ENCODE peak calls at places on chromosomes 6 and 20, in five cellular contexts. One of them, this sample, is unnamed.

GRCh38 chr6:100620085-100620484 is 155.4 kb upstream of the SIM1 start:
- DNase-seq in stomach: no peak
- DNase-seq in CD4-positive, alpha-beta T cell: no peak
- DNase-seq in heart right ventricle: no peak
- DNase-seq in RWPE1: no peak
- DNase-seq in this sample: no peak

GRCh38 chr6:98137391-98137790 is 697.0 kb upstream of the POU3F2 start:
- DNase-seq in heart right ventricle: no peak
- DNase-seq in stomach: no peak
- DNase-seq in CD4-positive, alpha-beta T cell: no peak
- DNase-seq in RWPE1: no peak
- DNase-seq in this sample: no peak

GRCh38 chr6:95321106-95321505 is 256.2 kb upstream of the MANEA start:
- DNase-seq in stomach: no peak
- DNase-seq in RWPE1: no peak
- DNase-seq in CD4-positive, alpha-beta T cell: no peak
- DNase-seq in heart right ventricle: no peak
- DNase-seq in this sample: no peak

GRCh38 chr20:63354636-63355385 is 6.3 kb downstream of the CHRNA4 start:
- DNase-seq in CD4-positive, alpha-beta T cell: no peak
- DNase-seq in stomach: no peak
- DNase-seq in RWPE1: no peak
- DNase-seq in heart right ventricle: no peak
- DNase-seq in this sample: no peak

GRCh38 chr20:1800777-1801176 is 94.4 kb upstream of the SIRPA start:
- DNase-seq in heart right ventricle: no peak
- DNase-seq in RWPE1: no peak
- DNase-seq in CD4-positive, alpha-beta T cell: no peak
- DNase-seq in stomach: no peak
- DNase-seq in this sample: no peak

GRCh38 chr20:45817652-45818194 is 5.3 kb downstream of the UBE2C start:
- DNase-seq in heart right ventricle: no peak
- DNase-seq in stomach: no peak
- DNase-seq in RWPE1: peak
- DNase-seq in CD4-positive, alpha-beta T cell: no peak
- DNase-seq in this sample: no peak

GRCh38 chr6:160254467-160255312 is 3.9 kb downstream of the SLC22A2 start:
- DNase-seq in CD4-positive, alpha-beta T cell: no peak
- DNase-seq in heart right ventricle: no peak
- DNase-seq in stomach: no peak
- DNase-seq in RWPE1: peak
- DNase-seq in this sample: no peak

GRCh38 chr6:107716688-107717089 is 107.4 kb downstream of the SCML4 start:
- DNase-seq in heart right ventricle: no peak
- DNase-seq in CD4-positive, alpha-beta T cell: peak
- DNase-seq in RWPE1: no peak
- DNase-seq in stomach: no peak
- DNase-seq in this sample: no peak

GRCh38 chr6:41200901-41201783 is at the start of gene TREML2:
- DNase-seq in RWPE1: no peak
- DNase-seq in heart right ventricle: no peak
- DNase-seq in CD4-positive, alpha-beta T cell: peak
- DNase-seq in stomach: no peak
- DNase-seq in this sample: no peak

GRCh38 chr6:40723967-40724366 is 136.8 kb upstream of the LRFN2 start:
- DNase-seq in RWPE1: no peak
- DNase-seq in CD4-positive, alpha-beta T cell: no peak
- DNase-seq in stomach: no peak
- DNase-seq in heart right ventricle: no peak
- DNase-seq in this sample: no peak

GRCh38 chr6:130076512-130076911 is 58.1 kb downstream of the L3MBTL3 start:
- DNase-seq in CD4-positive, alpha-beta T cell: no peak
- DNase-seq in RWPE1: no peak
- DNase-seq in stomach: no peak
- DNase-seq in heart right ventricle: no peak
- DNase-seq in this sample: no peak

GRCh38 chr6:151858294-151858693 is 50.8 kb downstream of the ESR1 start:
- DNase-seq in CD4-positive, alpha-beta T cell: no peak
- DNase-seq in stomach: no peak
- DNase-seq in RWPE1: no peak
- DNase-seq in heart right ventricle: no peak
- DNase-seq in this sample: no peak

GRCh38 chr6:42316390-42316970 is 98.8 kb upstream of the MRPS10 start:
- DNase-seq in heart right ventricle: no peak
- DNase-seq in stomach: no peak
- DNase-seq in CD4-positive, alpha-beta T cell: no peak
- DNase-seq in RWPE1: no peak
- DNase-seq in this sample: no peak

GRCh38 chr6:70210462-70210861 is 92.4 kb downstream of the COL9A1 start:
- DNase-seq in stomach: no peak
- DNase-seq in heart right ventricle: no peak
- DNase-seq in CD4-positive, alpha-beta T cell: no peak
- DNase-seq in RWPE1: peak
- DNase-seq in this sample: no peak

GRCh38 chr6:81933648-81934047 is 181.2 kb upstream of the TENT5A start:
- DNase-seq in stomach: no peak
- DNase-seq in CD4-positive, alpha-beta T cell: no peak
- DNase-seq in heart right ventricle: no peak
- DNase-seq in RWPE1: no peak
- DNase-seq in this sample: no peak

GRCh38 chr6:9647599-9647998 is 767.3 kb downstream of the TFAP2A start:
- DNase-seq in heart right ventricle: no peak
- DNase-seq in CD4-positive, alpha-beta T cell: no peak
- DNase-seq in RWPE1: no peak
- DNase-seq in stomach: no peak
- DNase-seq in this sample: no peak

GRCh38 chr20:39248851-39249485 is 286.8 kb downstream of the DHX35 start:
- DNase-seq in heart right ventricle: no peak
- DNase-seq in CD4-positive, alpha-beta T cell: no peak
- DNase-seq in RWPE1: no peak
- DNase-seq in stomach: no peak
- DNase-seq in this sample: no peak

GRCh38 chr6:108884211-108885059 is 36.2 kb downstream of the ARMC2 start:
- DNase-seq in RWPE1: no peak
- DNase-seq in CD4-positive, alpha-beta T cell: no peak
- DNase-seq in stomach: no peak
- DNase-seq in heart right ventricle: no peak
- DNase-seq in this sample: no peak

GRCh38 chr20:63626424-63627128 is at the start of gene GMEB2:
- DNase-seq in stomach: peak
- DNase-seq in heart right ventricle: peak
- DNase-seq in RWPE1: peak
- DNase-seq in CD4-positive, alpha-beta T cell: peak
- DNase-seq in this sample: peak

GRCh38 chr6:46734867-46735719 is at the start of gene PLA2G7:
- DNase-seq in heart right ventricle: no peak
- DNase-seq in stomach: no peak
- DNase-seq in CD4-positive, alpha-beta T cell: no peak
- DNase-seq in RWPE1: peak
- DNase-seq in this sample: no peak

GRCh38 chr20:50594591-50595432 is 84.6 kb downstream of the PTPN1 start:
- DNase-seq in RWPE1: no peak
- DNase-seq in stomach: no peak
- DNase-seq in heart right ventricle: no peak
- DNase-seq in CD4-positive, alpha-beta T cell: no peak
- DNase-seq in this sample: no peak

GRCh38 chr6:148629197-148629909 is 117.5 kb upstream of the UST start:
- DNase-seq in RWPE1: no peak
- DNase-seq in CD4-positive, alpha-beta T cell: no peak
- DNase-seq in heart right ventricle: no peak
- DNase-seq in stomach: no peak
- DNase-seq in this sample: no peak

GRCh38 chr6:53634184-53634631 is 31.3 kb downstream of the KLHL31 start:
- DNase-seq in RWPE1: no peak
- DNase-seq in CD4-positive, alpha-beta T cell: no peak
- DNase-seq in stomach: no peak
- DNase-seq in heart right ventricle: no peak
- DNase-seq in this sample: no peak

GRCh38 chr6:31144296-31144969 is 5.6 kb upstream of the PSORS1C2 start:
- DNase-seq in stomach: peak
- DNase-seq in CD4-positive, alpha-beta T cell: no peak
- DNase-seq in heart right ventricle: no peak
- DNase-seq in RWPE1: no peak
- DNase-seq in this sample: no peak
- H3K27ac ChIP-seq in stomach: peak
- H3K27ac ChIP-seq in CD4-positive, alpha-beta T cell: no peak
- H3K27ac ChIP-seq in heart right ventricle: no peak
- H3K27ac ChIP-seq in RWPE1: peak
- H3K27ac ChIP-seq in this sample: no peak

GRCh38 chr20:10169752-10170151 is 48.9 kb upstream of the SNAP25 start:
- DNase-seq in stomach: no peak
- DNase-seq in CD4-positive, alpha-beta T cell: no peak
- DNase-seq in RWPE1: no peak
- DNase-seq in heart right ventricle: no peak
- DNase-seq in this sample: no peak

GRCh38 chr20:10172998-10173655 is 45.5 kb upstream of the SNAP25 start:
- DNase-seq in RWPE1: no peak
- DNase-seq in CD4-positive, alpha-beta T cell: no peak
- DNase-seq in heart right ventricle: no peak
- DNase-seq in stomach: no peak
- DNase-seq in this sample: peak

GRCh38 chr20:10170261-10170660 is 48.4 kb upstream of the SNAP25 start:
- DNase-seq in CD4-positive, alpha-beta T cell: no peak
- DNase-seq in heart right ventricle: no peak
- DNase-seq in stomach: no peak
- DNase-seq in RWPE1: no peak
- DNase-seq in this sample: no peak

GRCh38 chr20:10167594-10167993 is 51.0 kb upstream of the SNAP25 start:
- DNase-seq in RWPE1: no peak
- DNase-seq in stomach: no peak
- DNase-seq in CD4-positive, alpha-beta T cell: no peak
- DNase-seq in heart right ventricle: no peak
- DNase-seq in this sample: no peak

DNA sequence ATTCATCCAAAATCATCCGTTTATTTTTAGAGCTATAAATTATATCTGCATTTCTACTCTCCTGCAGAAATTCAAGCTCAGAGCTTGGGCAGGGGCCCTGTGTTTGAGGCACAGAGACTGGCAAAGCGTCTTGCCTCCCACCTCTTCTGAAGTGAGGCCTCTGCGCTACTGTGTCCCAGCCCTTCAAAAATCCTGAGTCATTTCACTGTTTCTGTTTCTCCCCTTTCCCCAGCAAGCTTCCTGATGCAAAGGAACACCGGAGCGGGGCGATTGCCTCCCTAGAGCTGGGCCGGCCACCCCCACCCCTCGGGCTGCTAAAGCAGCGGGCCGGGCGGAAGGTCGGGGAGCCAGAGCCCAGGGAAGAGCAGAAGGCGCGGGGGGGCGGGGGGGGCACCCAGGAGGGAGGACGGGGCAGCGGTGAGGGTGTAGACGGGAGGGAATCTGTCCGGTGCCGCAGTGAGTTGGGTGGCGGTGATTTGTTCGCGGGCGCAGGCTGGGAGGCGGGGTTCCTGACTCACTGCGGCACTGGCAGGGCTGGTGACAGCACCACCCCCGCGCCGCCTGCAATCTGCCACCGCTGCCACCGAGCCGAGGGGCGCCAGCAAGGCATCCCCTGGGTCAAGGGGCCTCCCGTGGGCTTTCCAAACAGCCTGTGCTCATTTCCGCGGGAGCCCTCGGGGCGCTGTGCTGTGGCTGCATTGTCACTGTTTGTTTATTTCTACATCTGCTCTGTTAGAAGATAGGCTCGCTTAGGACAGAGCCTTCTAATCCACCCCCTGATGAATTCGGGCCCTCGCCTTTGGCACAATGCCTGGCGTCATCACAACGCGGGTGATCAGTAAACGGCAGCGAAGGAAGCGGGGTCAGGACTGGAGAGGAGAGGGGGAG is 46.5 kb upstream of the SNAP25 start:
- DNase-seq in CD4-positive, alpha-beta T cell: no peak
- DNase-seq in heart right ventricle: no peak
- DNase-seq in RWPE1: peak
- DNase-seq in stomach: peak
- DNase-seq in this sample: peak
- H3K27ac ChIP-seq in CD4-positive, alpha-beta T cell: no peak
- H3K27ac ChIP-seq in heart right ventricle: no peak
- H3K27ac ChIP-seq in RWPE1: no peak
- H3K27ac ChIP-seq in stomach: peak
- H3K27ac ChIP-seq in this sample: peak

GRCh38 chr6:90917371-90917770 is 330.5 kb upstream of the MAP3K7 start:
- DNase-seq in RWPE1: no peak
- DNase-seq in heart right ventricle: no peak
- DNase-seq in stomach: no peak
- DNase-seq in CD4-positive, alpha-beta T cell: no peak
- DNase-seq in this sample: no peak

GRCh38 chr6:90915224-90915915 is 328.5 kb upstream of the MAP3K7 start:
- DNase-seq in CD4-positive, alpha-beta T cell: no peak
- DNase-seq in stomach: no peak
- DNase-seq in RWPE1: no peak
- DNase-seq in heart right ventricle: no peak
- DNase-seq in this sample: no peak

GRCh38 chr6:90911600-90911999 is 324.7 kb upstream of the MAP3K7 start:
- DNase-seq in heart right ventricle: no peak
- DNase-seq in stomach: no peak
- DNase-seq in RWPE1: no peak
- DNase-seq in CD4-positive, alpha-beta T cell: no peak
- DNase-seq in this sample: no peak

GRCh38 chr6:90918361-90918760 is 331.5 kb upstream of the MAP3K7 start:
- DNase-seq in RWPE1: no peak
- DNase-seq in CD4-positive, alpha-beta T cell: no peak
- DNase-seq in stomach: no peak
- DNase-seq in heart right ventricle: no peak
- DNase-seq in this sample: no peak

GRCh38 chr6:90914312-90914711 is 327.4 kb upstream of the MAP3K7 start:
- DNase-seq in heart right ventricle: no peak
- DNase-seq in CD4-positive, alpha-beta T cell: no peak
- DNase-seq in RWPE1: no peak
- DNase-seq in stomach: no peak
- DNase-seq in this sample: no peak
- H3K27ac ChIP-seq in heart right ventricle: no peak
- H3K27ac ChIP-seq in CD4-positive, alpha-beta T cell: no peak
- H3K27ac ChIP-seq in RWPE1: no peak
- H3K27ac ChIP-seq in stomach: no peak
- H3K27ac ChIP-seq in this sample: no peak

DNA sequence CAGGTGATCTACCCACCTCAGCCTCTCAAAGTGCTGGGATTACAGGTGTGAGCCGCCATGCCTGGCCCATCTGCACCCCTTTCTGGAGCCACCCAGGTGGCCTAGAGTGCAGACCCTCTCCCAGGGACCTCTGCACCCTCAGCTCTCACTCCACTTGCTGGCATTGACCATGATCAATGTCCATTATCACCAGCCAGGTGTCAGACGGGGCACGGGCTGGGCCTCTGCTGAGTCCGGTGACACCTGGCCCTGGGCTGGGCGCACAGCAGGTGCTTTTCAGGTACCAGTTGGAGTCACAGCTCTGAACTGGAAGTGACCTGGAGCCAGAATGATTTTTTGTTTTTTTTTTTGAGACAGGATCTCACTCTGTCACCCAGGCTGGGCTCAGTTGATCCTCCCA is 91.8 kb upstream of the PMEPA1 start:
- DNase-seq in CD4-positive, alpha-beta T cell: no peak
- DNase-seq in RWPE1: no peak
- DNase-seq in heart right ventricle: no peak
- DNase-seq in stomach: no peak
- DNase-seq in this sample: no peak
- H3K27ac ChIP-seq in CD4-positive, alpha-beta T cell: no peak
- H3K27ac ChIP-seq in RWPE1: no peak
- H3K27ac ChIP-seq in heart right ventricle: no peak
- H3K27ac ChIP-seq in stomach: no peak
- H3K27ac ChIP-seq in this sample: no peak